ENCODE peak calls at places on chromosomes 3 and 15, in ten cellular contexts. One of them, this sample, is unnamed.

GRCh38 chr3:160709477-160710182 is 32.7 kb downstream of the ARL14 start:
- DNase-seq in A549: no peak
- DNase-seq in erythroblast: no peak
- DNase-seq in transverse colon: no peak
- DNase-seq in NB4: no peak
- DNase-seq in heart left ventricle: no peak
- DNase-seq in H54: no peak
- DNase-seq in esophagus squamous epithelium: no peak
- DNase-seq in body of pancreas: no peak
- DNase-seq in thyroid gland: no peak
- DNase-seq in this sample: no peak

GRCh38 chr15:29736745-29737023 is 85.6 kb downstream of the TJP1 start:
- DNase-seq in NB4: no peak
- DNase-seq in body of pancreas: peak; percentile 35
- DNase-seq in thyroid gland: no peak
- DNase-seq in transverse colon: no peak
- DNase-seq in erythroblast: no peak
- DNase-seq in A549: peak; percentile 94
- DNase-seq in heart left ventricle: no peak
- DNase-seq in esophagus squamous epithelium: no peak
- DNase-seq in H54: peak; percentile 38
- DNase-seq in this sample: no peak

GRCh38 chr3:4993276-4994143 is 14.3 kb downstream of the BHLHE40 start:
- DNase-seq in heart left ventricle: no peak
- DNase-seq in H54: no peak
- DNase-seq in esophagus squamous epithelium: no peak
- DNase-seq in body of pancreas: no peak
- DNase-seq in erythroblast: no peak
- DNase-seq in transverse colon: no peak
- DNase-seq in NB4: no peak
- DNase-seq in A549: no peak
- DNase-seq in thyroid gland: no peak
- DNase-seq in this sample: no peak

GRCh38 chr15:27545494-27546255 is 553.4 kb downstream of the OCA2 start:
- DNase-seq in heart left ventricle: no peak
- DNase-seq in H54: no peak
- DNase-seq in thyroid gland: no peak
- DNase-seq in NB4: no peak
- DNase-seq in A549: no peak
- DNase-seq in erythroblast: no peak
- DNase-seq in esophagus squamous epithelium: no peak
- DNase-seq in body of pancreas: no peak
- DNase-seq in transverse colon: no peak
- DNase-seq in this sample: no peak

GRCh38 chr15:69074843-69075224 is 60.3 kb downstream of the NOX5 start:
- DNase-seq in NB4: no peak
- DNase-seq in esophagus squamous epithelium: no peak
- DNase-seq in H54: no peak
- DNase-seq in heart left ventricle: no peak
- DNase-seq in transverse colon: peak; percentile 20
- DNase-seq in A549: peak; percentile 27
- DNase-seq in erythroblast: no peak
- DNase-seq in body of pancreas: peak; percentile 39
- DNase-seq in thyroid gland: no peak
- DNase-seq in this sample: no peak

GRCh38 chr3:107117156-107117555 is 260.1 kb upstream of the CCDC54 start:
- DNase-seq in NB4: no peak
- DNase-seq in heart left ventricle: no peak
- DNase-seq in transverse colon: no peak
- DNase-seq in esophagus squamous epithelium: no peak
- DNase-seq in thyroid gland: no peak
- DNase-seq in erythroblast: no peak
- DNase-seq in A549: no peak
- DNase-seq in body of pancreas: no peak
- DNase-seq in H54: no peak
- DNase-seq in this sample: no peak

GRCh38 chr15:47778263-47778770 is 61.0 kb downstream of the SEMA6D start:
- DNase-seq in esophagus squamous epithelium: no peak
- DNase-seq in A549: no peak
- DNase-seq in body of pancreas: no peak
- DNase-seq in transverse colon: no peak
- DNase-seq in H54: no peak
- DNase-seq in NB4: no peak
- DNase-seq in thyroid gland: no peak
- DNase-seq in erythroblast: no peak
- DNase-seq in heart left ventricle: no peak
- DNase-seq in this sample: no peak

GRCh38 chr3:177596248-177596821 is 399.1 kb upstream of the TBL1XR1 start:
- DNase-seq in heart left ventricle: no peak
- DNase-seq in esophagus squamous epithelium: no peak
- DNase-seq in body of pancreas: no peak
- DNase-seq in H54: no peak
- DNase-seq in transverse colon: no peak
- DNase-seq in erythroblast: no peak
- DNase-seq in A549: peak; percentile 28
- DNase-seq in thyroid gland: peak; percentile 54
- DNase-seq in NB4: no peak
- DNase-seq in this sample: no peak

GRCh38 chr15:70257047-70257446 is 159.3 kb upstream of the TLE3 start:
- DNase-seq in heart left ventricle: no peak
- DNase-seq in body of pancreas: no peak
- DNase-seq in H54: no peak
- DNase-seq in NB4: no peak
- DNase-seq in erythroblast: no peak
- DNase-seq in esophagus squamous epithelium: no peak
- DNase-seq in thyroid gland: no peak
- DNase-seq in transverse colon: no peak
- DNase-seq in A549: no peak
- DNase-seq in this sample: no peak

GRCh38 chr15:70259640-70260066 is 161.9 kb upstream of the TLE3 start:
- DNase-seq in erythroblast: peak; percentile 37
- DNase-seq in transverse colon: no peak
- DNase-seq in NB4: peak; percentile 42
- DNase-seq in heart left ventricle: no peak
- DNase-seq in thyroid gland: no peak
- DNase-seq in H54: no peak
- DNase-seq in esophagus squamous epithelium: no peak
- DNase-seq in body of pancreas: no peak
- DNase-seq in A549: peak; percentile 42
- DNase-seq in this sample: no peak

GRCh38 chr15:70259030-70259424 is 161.3 kb upstream of the TLE3 start:
- DNase-seq in H54: no peak
- DNase-seq in esophagus squamous epithelium: no peak
- DNase-seq in transverse colon: peak; percentile 65
- DNase-seq in body of pancreas: peak; percentile 91
- DNase-seq in A549: no peak
- DNase-seq in heart left ventricle: peak; percentile 74
- DNase-seq in thyroid gland: peak; percentile 89
- DNase-seq in erythroblast: peak; percentile 47
- DNase-seq in NB4: peak; percentile 73
- DNase-seq in this sample: no peak

GRCh38 chr15:70257573-70258220 is 160.0 kb upstream of the TLE3 start:
- DNase-seq in NB4: peak; percentile 63
- DNase-seq in esophagus squamous epithelium: no peak
- DNase-seq in heart left ventricle: peak; percentile 37
- DNase-seq in H54: no peak
- DNase-seq in thyroid gland: no peak
- DNase-seq in erythroblast: no peak
- DNase-seq in A549: no peak
- DNase-seq in body of pancreas: no peak
- DNase-seq in transverse colon: no peak
- DNase-seq in this sample: no peak

DNA sequence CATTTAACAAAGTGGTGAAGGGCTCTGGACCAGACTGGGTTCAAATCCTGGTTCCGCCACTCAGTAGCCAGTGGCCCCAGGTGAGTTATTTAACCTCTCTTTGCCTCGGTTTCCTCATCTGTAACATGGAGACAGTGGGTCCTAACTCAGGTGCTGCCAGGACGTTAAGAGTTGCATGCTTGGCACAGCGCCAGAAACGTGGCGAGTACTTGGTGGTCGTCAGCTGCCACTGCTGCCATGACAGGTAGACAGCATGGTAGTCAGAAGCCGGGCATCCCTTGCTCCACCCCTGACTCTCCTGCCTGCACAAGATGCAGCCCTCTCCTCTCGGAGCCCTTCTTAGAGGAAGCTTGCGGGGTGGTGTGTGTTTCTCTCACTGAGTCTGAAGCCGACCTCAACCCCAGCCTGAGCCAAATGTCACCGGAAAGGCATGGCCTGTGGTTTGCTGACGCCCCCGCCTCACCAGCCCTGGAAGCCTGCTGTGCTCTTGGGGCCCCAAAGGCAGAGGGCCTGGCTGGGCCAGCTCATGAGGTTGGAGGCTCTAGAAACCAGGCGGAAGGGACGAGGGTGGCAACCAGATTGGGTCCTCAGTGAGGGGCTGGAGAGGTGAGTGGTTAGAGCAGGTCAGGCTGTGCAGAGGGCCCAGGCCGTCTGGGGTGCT is 160.8 kb upstream of the TLE3 start:
- DNase-seq in heart left ventricle: no peak
- DNase-seq in H54: no peak
- DNase-seq in thyroid gland: no peak
- DNase-seq in NB4: peak; percentile 95
- DNase-seq in transverse colon: peak; percentile 50
- DNase-seq in esophagus squamous epithelium: no peak
- DNase-seq in body of pancreas: peak; percentile 27
- DNase-seq in A549: no peak
- DNase-seq in erythroblast: no peak
- DNase-seq in this sample: no peak
- TF ChIP-seq POLR2A in heart left ventricle: no peak
- TF ChIP-seq POLR2A in H54: no peak
- TF ChIP-seq POLR2A in thyroid gland: no peak
- TF ChIP-seq POLR2A in NB4: no peak
- TF ChIP-seq POLR2A in transverse colon: no peak
- TF ChIP-seq POLR2A in esophagus squamous epithelium: no peak
- TF ChIP-seq POLR2A in body of pancreas: peak; percentile 13
- TF ChIP-seq POLR2A in A549: no peak
- TF ChIP-seq POLR2A in erythroblast: no peak
- TF ChIP-seq POLR2A in this sample: no peak

GRCh38 chr15:40105517-40106202 is 3.0 kb downstream of the BMF start:
- DNase-seq in A549: no peak
- DNase-seq in heart left ventricle: no peak
- DNase-seq in NB4: no peak
- DNase-seq in esophagus squamous epithelium: no peak
- DNase-seq in H54: no peak
- DNase-seq in transverse colon: no peak
- DNase-seq in erythroblast: no peak
- DNase-seq in body of pancreas: no peak
- DNase-seq in thyroid gland: no peak
- DNase-seq in this sample: no peak

GRCh38 chr15:40106203-40107161 is 2.2 kb downstream of the BMF start:
- DNase-seq in heart left ventricle: peak; percentile 40
- DNase-seq in erythroblast: peak; percentile 88
- DNase-seq in transverse colon: peak; percentile 85
- DNase-seq in H54: no peak
- DNase-seq in body of pancreas: peak; percentile 94
- DNase-seq in NB4: peak; percentile 95
- DNase-seq in esophagus squamous epithelium: no peak
- DNase-seq in A549: peak; percentile 36
- DNase-seq in thyroid gland: peak; percentile 88
- DNase-seq in this sample: peak; percentile 85

GRCh38 chr15:40110866-40111550 is 2.3 kb upstream of the BMF start:
- DNase-seq in esophagus squamous epithelium: no peak
- DNase-seq in A549: no peak
- DNase-seq in thyroid gland: no peak
- DNase-seq in H54: no peak
- DNase-seq in erythroblast: no peak
- DNase-seq in NB4: no peak
- DNase-seq in body of pancreas: no peak
- DNase-seq in transverse colon: no peak
- DNase-seq in heart left ventricle: no peak
- DNase-seq in this sample: peak; percentile 40

GRCh38 chr15:40108855-40109735 is at the start of gene BMF:
- DNase-seq in NB4: peak; percentile 99
- DNase-seq in esophagus squamous epithelium: peak; percentile 88
- DNase-seq in transverse colon: peak; percentile 100
- DNase-seq in H54: peak; percentile 91
- DNase-seq in body of pancreas: peak; percentile 100
- DNase-seq in erythroblast: peak; percentile 99
- DNase-seq in A549: peak; percentile 96
- DNase-seq in heart left ventricle: peak; percentile 100
- DNase-seq in thyroid gland: peak; percentile 100
- DNase-seq in this sample: peak; percentile 100

GRCh38 chr15:40108061-40108854 is 421 bp downstream of the BMF start:
- DNase-seq in body of pancreas: peak; percentile 78
- DNase-seq in A549: peak; percentile 36
- DNase-seq in NB4: no peak
- DNase-seq in transverse colon: peak; percentile 65
- DNase-seq in esophagus squamous epithelium: no peak
- DNase-seq in erythroblast: peak; percentile 42
- DNase-seq in thyroid gland: peak; percentile 87
- DNase-seq in H54: peak; percentile 58
- DNase-seq in heart left ventricle: peak; percentile 64
- DNase-seq in this sample: no peak
- TF ChIP-seq POLR2A in body of pancreas: no peak
- TF ChIP-seq POLR2A in A549: no peak
- TF ChIP-seq POLR2A in NB4: no peak
- TF ChIP-seq POLR2A in transverse colon: no peak
- TF ChIP-seq POLR2A in esophagus squamous epithelium: peak; percentile 30
- TF ChIP-seq POLR2A in erythroblast: no peak
- TF ChIP-seq POLR2A in thyroid gland: peak; percentile 70
- TF ChIP-seq POLR2A in H54: no peak
- TF ChIP-seq POLR2A in heart left ventricle: peak; percentile 34
- TF ChIP-seq POLR2A in this sample: no peak

DNA sequence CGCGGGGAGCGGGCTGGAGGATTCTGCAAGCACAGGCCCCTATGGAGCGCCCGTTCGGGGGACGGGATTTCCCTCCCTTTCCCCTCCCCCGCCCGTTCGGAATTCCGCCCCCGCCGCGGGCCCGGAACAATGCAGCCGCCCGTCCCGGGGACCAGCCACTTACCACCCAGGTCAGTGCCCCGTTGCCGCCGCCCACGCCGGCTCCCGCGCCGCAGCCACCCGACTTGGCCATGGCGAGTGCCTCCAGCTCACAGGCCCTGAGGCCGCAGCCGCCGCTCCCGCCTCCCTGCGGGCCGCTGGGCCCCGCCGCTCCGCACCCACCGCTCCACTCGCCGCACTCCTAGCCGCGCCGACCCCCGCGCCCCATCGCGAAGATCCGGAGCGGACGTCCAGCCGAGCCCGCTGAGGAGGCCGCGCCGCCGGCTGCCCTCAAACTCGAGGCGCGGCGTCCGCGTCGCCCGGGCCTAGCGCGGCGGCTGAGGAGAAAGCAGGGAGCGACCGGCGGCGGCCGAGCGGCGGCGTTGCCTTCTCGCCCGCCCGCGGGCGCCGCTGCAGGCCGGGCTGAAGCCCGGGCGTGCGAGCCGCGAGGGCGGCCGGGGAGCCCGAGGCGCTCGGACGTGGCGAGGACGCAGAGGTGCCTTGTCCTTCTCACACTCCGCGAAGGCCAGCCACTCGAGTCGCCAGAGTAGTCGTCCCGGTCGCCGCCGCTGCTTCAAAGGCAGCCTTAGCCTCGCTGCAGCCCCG is 469 bp downstream of the TOP2B start:
- DNase-seq in erythroblast: peak; percentile 81
- DNase-seq in thyroid gland: peak; percentile 83
- DNase-seq in esophagus squamous epithelium: peak; percentile 11
- DNase-seq in transverse colon: peak; percentile 77
- DNase-seq in body of pancreas: peak; percentile 77
- DNase-seq in A549: peak; percentile 42
- DNase-seq in H54: peak; percentile 23
- DNase-seq in NB4: peak; percentile 75
- DNase-seq in heart left ventricle: peak; percentile 83
- DNase-seq in this sample: peak; percentile 82
- TF ChIP-seq POLR2A in erythroblast: no peak
- TF ChIP-seq POLR2A in thyroid gland: no peak
- TF ChIP-seq POLR2A in esophagus squamous epithelium: no peak
- TF ChIP-seq POLR2A in transverse colon: no peak
- TF ChIP-seq POLR2A in body of pancreas: no peak
- TF ChIP-seq POLR2A in A549: peak; percentile 24
- TF ChIP-seq POLR2A in H54: peak; percentile 36
- TF ChIP-seq POLR2A in NB4: no peak
- TF ChIP-seq POLR2A in heart left ventricle: no peak
- TF ChIP-seq POLR2A in this sample: no peak

DNA sequence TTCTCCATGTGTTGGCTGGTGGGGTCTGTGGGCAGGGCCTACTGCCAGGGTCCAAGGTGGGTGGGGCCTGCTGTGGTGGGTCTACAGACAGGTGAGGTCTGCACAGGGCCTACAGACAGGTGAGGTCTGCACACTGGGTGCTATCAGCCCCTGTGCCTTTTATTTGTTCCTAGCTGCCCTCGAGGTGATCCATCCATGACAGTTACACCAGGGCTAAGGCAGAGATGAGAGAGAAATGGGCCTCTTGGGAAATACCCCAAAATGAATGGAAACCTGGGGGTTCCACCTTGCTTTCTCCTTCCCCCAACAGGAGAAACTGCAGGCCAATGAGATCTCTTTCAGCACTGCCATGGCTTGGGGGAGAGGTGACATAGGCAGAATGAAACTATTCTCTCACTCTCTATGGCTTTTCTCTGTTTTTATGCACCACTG is 36.4 kb downstream of the CFAP100 start:
- DNase-seq in A549: no peak
- DNase-seq in body of pancreas: no peak
- DNase-seq in H54: no peak
- DNase-seq in thyroid gland: no peak
- DNase-seq in transverse colon: no peak
- DNase-seq in NB4: no peak
- DNase-seq in esophagus squamous epithelium: no peak
- DNase-seq in erythroblast: no peak
- DNase-seq in heart left ventricle: no peak
- DNase-seq in this sample: no peak
- TF ChIP-seq POLR2A in A549: no peak
- TF ChIP-seq POLR2A in body of pancreas: no peak
- TF ChIP-seq POLR2A in H54: no peak
- TF ChIP-seq POLR2A in thyroid gland: no peak
- TF ChIP-seq POLR2A in transverse colon: no peak
- TF ChIP-seq POLR2A in NB4: no peak
- TF ChIP-seq POLR2A in esophagus squamous epithelium: no peak
- TF ChIP-seq POLR2A in erythroblast: no peak
- TF ChIP-seq POLR2A in heart left ventricle: no peak
- TF ChIP-seq POLR2A in this sample: no peak